ENCODE peak calls at places on chromosomes 13 and 19, in ten cellular contexts. M, Q, F, U, H, A, B, Z, D and R are unnamed samples.

GRCh38 chr19:51593969-51594773 is 23.1 kb downstream of the ZNF175 start:
- DNase-seq in D (peak), Q (peak), Z (peak), M (peak), H (peak), F (peak), A (peak), U (peak), B (no peak), R (peak)

GRCh38 chr13:24271611-24272451 is 37.5 kb upstream of the C1QTNF9 start:
- DNase-seq in H (peak), U (peak), M (peak), A (peak), Q (peak), B (peak), D (peak), Z (peak), F (no peak), R (no peak)

GRCh38 chr13:36475468-36475867 is 43.2 kb downstream of the CCNA1 start:
- DNase-seq in A (no peak), Q (no peak), M (no peak), Z (peak), D (no peak), H (no peak), U (no peak), B (no peak), F (no peak), R (peak)

GRCh38 chr19:3065675-3066357 is 3.5 kb upstream of the TLE5 start:
- DNase-seq in U (no peak), M (no peak), Z (no peak), B (no peak), H (peak), F (peak), D (no peak), Q (peak), A (no peak), R (no peak)

GRCh38 chr19:2494447-2495129 is 18.7 kb downstream of the GADD45B start:
- DNase-seq in B (peak), F (peak), Q (peak), U (no peak), M (peak), H (peak), A (peak), D (peak), Z (peak), R (no peak)

GRCh38 chr13:40665061-40665753 is 1.2 kb downstream of the FOXO1 start:
- DNase-seq in Q (peak), Z (peak), M (peak), F (no peak), D (peak), B (no peak), H (peak), U (no peak), A (peak), R (no peak)

GRCh38 chr19:491146-491741 is 5.0 kb upstream of the MADCAM1 start:
- DNase-seq in D (no peak), U (no peak), Q (no peak), M (no peak), H (no peak), A (no peak), B (no peak), F (no peak), Z (no peak), R (no peak)

GRCh38 chr13:68261105-68261504 is 1031.0 kb upstream of the PCDH9 start:
- DNase-seq in M (no peak), Q (no peak), H (no peak), U (no peak), B (no peak), Z (no peak), A (no peak), F (no peak), D (no peak), R (no peak)

GRCh38 chr13:60019119-60019993 is 144.4 kb downstream of the DIAPH3 start:
- DNase-seq in D (no peak), A (no peak), M (no peak), Z (peak), H (no peak), B (no peak), F (no peak), U (no peak), Q (no peak), R (no peak)

GRCh38 chr19:14161305-14161704 is 24.9 kb upstream of the ASF1B start:
- DNase-seq in H (no peak), Z (no peak), M (no peak), Q (no peak), B (no peak), F (no peak), U (no peak), A (no peak), D (no peak), R (no peak)

GRCh38 chr13:45364876-45365557 is 24.0 kb upstream of the TPT1 start:
- DNase-seq in A (no peak), H (no peak), U (no peak), Z (no peak), B (no peak), Q (no peak), F (no peak), D (no peak), M (peak), R (no peak)

GRCh38 chr13:76886292-76887061 is at the start of gene KCTD12:
- DNase-seq in M (peak), F (peak), U (peak), B (peak), D (peak), H (peak), A (peak), Z (peak), Q (peak), R (peak)

GRCh38 chr13:95153647-95154405 is 147.4 kb downstream of the ABCC4 start:
- DNase-seq in A (no peak), F (no peak), B (no peak), Q (no peak), M (no peak), H (no peak), D (no peak), Z (peak), U (no peak), R (no peak)